ENCODE peak calls at places on chromosomes 4 and X, in seven cellular contexts. W, K, N, F, O, X and U are unnamed samples.

GRCh38 chr4:75232546-75232945 is 281.7 kb downstream of the RCHY1 start:
- DNase-seq in F (no peak), X (no peak), K (no peak), W (no peak), N (no peak), O (no peak), U (no peak)

GRCh38 chrX:47873123-47873522 is 36.4 kb downstream of the ZNF81 start:
- DNase-seq in F (no peak), O (no peak), X (no peak), W (no peak), N (no peak), K (no peak), U (no peak)

GRCh38 chrX:1138476-1138875 is 74.0 kb downstream of the CRLF2 start:
- DNase-seq in F (no peak), X (no peak), O (no peak), K (no peak), N (no peak), W (no peak), U (no peak)

GRCh38 chrX:138008280-138008679 is 442.4 kb downstream of the ZIC3 start:
- DNase-seq in W (no peak), X (no peak), N (no peak), K (no peak), F (no peak), O (no peak), U (no peak)

GRCh38 chrX:73877687-73878086 is 314.7 kb downstream of the CHIC1 start:
- DNase-seq in K (no peak), F (no peak), O (no peak), W (no peak), N (no peak), X (no peak), U (no peak)

GRCh38 chr4:148026022-148026421 is 294.1 kb downstream of the ARHGAP10 start:
- DNase-seq in O (no peak), W (peak), F (no peak), K (no peak), X (no peak), N (no peak), U (no peak)

GRCh38 chr4:82891728-82892466 is 944 bp upstream of the SEC31A start:
- DNase-seq in F (peak), W (peak), O (no peak), N (no peak), X (no peak), K (no peak), U (no peak)

GRCh38 chr4:36316544-36317082 is 35.2 kb downstream of the DTHD1 start:
- DNase-seq in W (no peak), O (peak), F (no peak), N (no peak), X (no peak), K (no peak), U (no peak)

GRCh38 chr4:41142946-41143720 is 71.2 kb downstream of the APBB2 start:
- DNase-seq in F (no peak), W (peak), X (peak), O (peak), K (no peak), N (no peak), U (no peak)

GRCh38 chrX:2383735-2384134 is 117.0 kb downstream of the DHRSX start:
- DNase-seq in N (no peak), W (no peak), X (no peak), F (no peak), O (no peak), K (no peak), U (no peak)

GRCh38 chr4:153619811-153620210 is 64.3 kb upstream of the TLR2 start:
- DNase-seq in X (no peak), N (no peak), K (no peak), F (no peak), O (no peak), W (no peak), U (no peak)

GRCh38 chr4:41256740-41257256 is at the start of gene UCHL1:
- DNase-seq in F (peak), O (no peak), K (no peak), W (peak), X (no peak), N (peak), U (peak)

GRCh38 chr4:11704136-11704535 is 275.4 kb upstream of the HS3ST1 start:
- DNase-seq in O (no peak), N (no peak), W (peak), F (no peak), K (no peak), X (no peak), U (no peak)

GRCh38 chr4:123023647-123024046 is 101.2 kb upstream of the NUDT6 start:
- DNase-seq in N (no peak), X (no peak), F (no peak), W (no peak), K (no peak), O (no peak), U (no peak)